ENCODE peak calls at places on chromosome 1, in seven cellular contexts. H, G, Q, S, J, N and A are unnamed samples.

GRCh38 chr1:27832762-27833161 is 2.2 kb downstream of the PPP1R8 start:
- DNase-seq in Q (peak; percentile 62), H (no peak), G (no peak), N (no peak), S (no peak), J (no peak), A (no peak)

GRCh38 chr1:162696286-162696862 is 64.1 kb downstream of the DDR2 start:
- DNase-seq in G (peak; percentile 95), S (peak; percentile 48), H (peak; percentile 99), Q (peak; percentile 93), N (peak; percentile 82), J (peak; percentile 85), A (peak; percentile 72)

GRCh38 chr1:45859221-45859620 is 55.8 kb downstream of the MAST2 start:
- DNase-seq in G (no peak), Q (no peak), H (no peak), S (no peak), N (no peak), J (no peak), A (no peak)

GRCh38 chr1:56645663-56646330 is 683 bp downstream of the PRKAA2 start:
- DNase-seq in G (peak; percentile 66), H (peak; percentile 8), Q (no peak), J (no peak), S (no peak), N (peak; percentile 10), A (no peak)

GRCh38 chr1:100989306-100990077 is 36.1 kb downstream of the DPH5 start:
- DNase-seq in S (no peak), G (no peak), N (no peak), J (no peak), Q (peak; percentile 94), H (peak; percentile 93), A (no peak)

GRCh38 chr1:55781944-55782482 is 566.8 kb upstream of the USP24 start:
- DNase-seq in Q (peak; percentile 94), J (peak; percentile 37), G (peak; percentile 88), N (peak; percentile 9), H (peak; percentile 95), S (no peak), A (no peak)

GRCh38 chr1:206456577-206457375 is 13.5 kb upstream of the IKBKE start:
- DNase-seq in Q (no peak), G (no peak), N (no peak), H (peak; percentile 64), S (no peak), J (no peak), A (no peak)

GRCh38 chr1:53688703-53689102 is 50.3 kb downstream of the GLIS1 start:
- DNase-seq in S (no peak), J (no peak), G (no peak), Q (no peak), H (no peak), N (no peak), A (no peak)

GRCh38 chr1:162235261-162235780 is 141.3 kb downstream of the SPATA46 start:
- DNase-seq in G (no peak), N (no peak), S (no peak), J (no peak), Q (peak; percentile 2), H (peak; percentile 45), A (no peak)

GRCh38 chr1:55064861-55065263 is 25.5 kb downstream of the PCSK9 start:
- DNase-seq in J (no peak), H (peak; percentile 72), G (no peak), N (peak; percentile 60), Q (peak; percentile 61), S (no peak), A (peak; percentile 73)

GRCh38 chr1:111736548-111737215 is 2.5 kb downstream of the INKA2 start:
- DNase-seq in Q (peak; percentile 45), J (no peak), N (peak; percentile 87), G (no peak), S (no peak), H (peak; percentile 58), A (peak; percentile 74)

GRCh38 chr1:31679091-31679490 is 24.7 kb downstream of the COL16A1 start:
- DNase-seq in N (no peak), G (no peak), J (no peak), H (no peak), Q (no peak), S (no peak), A (no peak)

GRCh38 chr1:206555473-206555935 is 48.2 kb downstream of the RASSF5 start:
- DNase-seq in J (peak; percentile 59), G (no peak), H (no peak), S (no peak), N (peak; percentile 53), Q (no peak), A (peak; percentile 35)

GRCh38 chr1:47996406-47997226 is 569 bp downstream of the TRABD2B start:
- DNase-seq in G (no peak), S (no peak), N (peak; percentile 35), J (no peak), Q (no peak), H (no peak), A (peak; percentile 55)

GRCh38 chr1:63747445-63747844 is 26.4 kb upstream of the ROR1 start:
- DNase-seq in Q (no peak), G (no peak), S (no peak), N (peak; percentile 36), J (peak; percentile 40), H (peak; percentile 14), A (no peak)

DNA sequence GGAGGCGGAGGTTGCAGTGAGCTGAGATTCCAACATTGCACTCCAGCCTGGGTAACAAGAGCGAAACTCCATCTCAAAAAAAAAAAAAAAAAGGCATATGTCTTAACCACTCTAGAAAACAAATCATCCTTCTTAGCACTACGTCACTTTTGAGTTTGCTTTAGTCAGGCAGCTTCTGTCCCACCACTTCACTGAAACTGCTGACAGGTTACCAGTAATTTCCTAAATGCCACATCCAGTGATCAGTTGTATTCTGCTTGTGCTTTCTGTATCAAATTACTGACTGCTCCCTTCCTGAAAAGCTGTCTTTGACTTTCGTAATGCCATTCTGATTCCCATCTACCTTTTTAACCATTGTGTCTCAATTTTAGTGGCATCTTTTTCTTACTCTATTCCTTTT is 21.7 kb downstream of the RCOR3 start:
- DNase-seq in H (no peak), Q (no peak), J (no peak), G (no peak), S (no peak), N (no peak), A (no peak)
- H3K36me3 ChIP-seq in H (peaks cover 4% of the 10 kb centered on the region), Q (peaks cover 11% of the 10 kb centered on the region), J (no peaks in the 10 kb centered on the region), G (peaks cover 23% of the 10 kb centered on the region), S (peaks cover 94% of the 10 kb centered on the region), N (peaks cover 98% of the 10 kb centered on the region), A (peaks cover 2% of the 10 kb centered on the region)

DNA sequence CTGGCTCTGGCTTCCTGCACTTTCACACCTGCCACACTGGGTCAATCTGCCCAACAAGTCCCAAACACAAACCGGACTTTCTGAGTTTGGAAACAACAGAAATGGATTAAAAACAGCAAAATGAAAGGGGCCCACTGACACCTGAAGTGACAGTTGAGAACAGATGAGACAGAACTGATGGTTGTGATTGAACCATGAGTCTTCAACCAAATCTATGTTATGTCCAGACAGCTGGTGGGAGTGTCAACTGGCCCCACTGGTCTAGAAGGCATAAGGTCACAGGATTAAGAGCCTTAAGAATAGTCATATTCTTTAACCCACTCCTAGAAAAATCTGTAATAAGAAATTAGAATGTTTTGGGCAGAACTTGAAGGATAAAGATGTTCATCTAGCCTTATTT is 13.0 kb upstream of the ATP13A2 start:
- DNase-seq in J (no peak), N (no peak), S (no peak), H (no peak), G (no peak), Q (no peak), A (no peak)
- H3K36me3 ChIP-seq in J (no peaks in the 10 kb centered on the region), N (peaks cover 100% of the 10 kb centered on the region), S (peaks cover 100% of the 10 kb centered on the region), H (peaks cover 22% of the 10 kb centered on the region), G (peaks cover 76% of the 10 kb centered on the region), Q (peaks cover 70% of the 10 kb centered on the region), A (peaks cover 26% of the 10 kb centered on the region)

GRCh38 chr1:8478566-8478965 is 160.7 kb downstream of the SLC45A1 start:
- DNase-seq in S (no peak), Q (no peak), G (no peak), N (no peak), H (no peak), J (no peak), A (no peak)

GRCh38 chr1:8481650-8482380 is 163.9 kb downstream of the SLC45A1 start:
- DNase-seq in J (no peak), Q (peak; percentile 64), S (no peak), G (no peak), H (no peak), N (no peak), A (no peak)

GRCh38 chr1:8486047-8486446 is 168.1 kb downstream of the SLC45A1 start:
- DNase-seq in Q (no peak), G (no peak), J (no peak), N (no peak), S (no peak), H (no peak), A (no peak)

GRCh38 chr1:8487249-8487648 is 169.3 kb downstream of the SLC45A1 start:
- DNase-seq in G (no peak), J (no peak), H (no peak), S (no peak), N (no peak), Q (no peak), A (no peak)

GRCh38 chr1:8482844-8483436 is 165.0 kb downstream of the SLC45A1 start:
- DNase-seq in G (no peak), N (no peak), S (no peak), Q (peak; percentile 63), J (no peak), H (peak; percentile 41), A (no peak)
- H3K36me3 ChIP-seq in G (no peaks in the 10 kb centered on the region), N (peaks cover 17% of the 10 kb centered on the region), S (no peaks in the 10 kb centered on the region), Q (peaks cover 2% of the 10 kb centered on the region), J (no peaks in the 10 kb centered on the region), H (no peaks in the 10 kb centered on the region), A (no peaks in the 10 kb centered on the region)

GRCh38 chr1:21891081-21891480 is 46.0 kb downstream of the HSPG2 start:
- DNase-seq in J (no peak), H (no peak), N (no peak), Q (no peak), G (no peak), S (no peak), A (peak; percentile 30)

GRCh38 chr1:21891621-21892479 is 45.3 kb downstream of the HSPG2 start:
- DNase-seq in Q (no peak), S (no peak), N (no peak), G (no peak), J (no peak), H (no peak), A (peak; percentile 48)

GRCh38 chr1:21896026-21896425 is 41.1 kb downstream of the HSPG2 start:
- DNase-seq in G (no peak), Q (no peak), S (no peak), J (no peak), N (peak; percentile 7), H (no peak), A (peak; percentile 70)

GRCh38 chr1:21894034-21894881 is 42.9 kb downstream of the HSPG2 start:
- DNase-seq in S (no peak), H (no peak), G (no peak), J (no peak), Q (no peak), N (no peak), A (no peak)

DNA sequence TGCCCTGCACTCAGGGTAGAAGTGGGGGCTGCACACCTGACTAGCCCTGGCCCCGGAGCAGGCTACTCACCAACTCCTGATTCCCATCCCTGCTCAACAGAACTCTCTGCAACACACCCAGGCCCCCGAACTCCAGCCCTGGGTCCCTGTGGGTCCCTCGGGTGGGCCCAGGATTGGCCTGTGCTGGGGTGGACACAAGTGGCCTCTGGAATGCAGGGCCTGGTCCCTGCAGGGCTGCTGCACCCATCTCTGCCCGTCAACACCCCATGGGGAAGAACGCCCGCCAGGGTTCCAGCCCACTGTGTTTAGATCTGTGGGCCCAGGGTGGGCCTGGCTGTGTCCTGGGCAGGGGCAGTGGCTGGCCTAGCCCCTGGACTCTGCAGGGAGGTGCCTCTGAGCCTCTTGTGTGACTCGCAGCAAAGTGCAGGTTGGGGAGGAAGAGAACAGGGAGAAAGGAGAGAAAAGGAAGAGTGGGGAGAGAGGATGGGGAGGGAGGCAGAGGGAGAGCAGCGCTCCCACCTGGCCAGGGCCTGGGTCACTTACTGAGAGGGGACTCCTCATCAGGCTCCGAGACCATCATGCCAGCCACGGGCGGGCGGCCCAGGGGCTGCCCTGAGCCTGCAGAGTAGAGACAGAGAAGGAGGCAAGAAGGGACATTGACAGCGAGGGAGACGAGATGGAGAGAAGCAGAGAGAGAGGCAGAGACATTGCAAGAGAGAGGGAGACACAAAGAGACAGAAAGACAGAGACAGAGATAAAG is 43.9 kb downstream of the HSPG2 start:
- DNase-seq in N (no peak), G (no peak), H (no peak), J (no peak), Q (no peak), S (no peak), A (no peak)
- H3K36me3 ChIP-seq in N (peaks cover 87% of the 10 kb centered on the region), G (peaks cover 73% of the 10 kb centered on the region), H (peaks cover 26% of the 10 kb centered on the region), J (no peaks in the 10 kb centered on the region), Q (peaks cover 48% of the 10 kb centered on the region), S (peaks cover 68% of the 10 kb centered on the region), A (no peaks in the 10 kb centered on the region)